ENCODE peak calls at places on chromosomes 5 and 9, in six cellular contexts. I is sciatic nerve, Z is GM04504, F is GM12865, S is HT1080, G is mammary epithelial cell. T is an unnamed sample.

GRCh38 chr5:1654786-1655495 is 131.2 kb upstream of the LPCAT1 start:
- DNase-seq in I (no peak), Z (no peak), F (no peak), S (no peak), G (no peak), T (peak; percentile 43)

GRCh38 chr9:744790-745456 is 96.6 kb upstream of the DMRT1 start:
- DNase-seq in I (peak; percentile 77), Z (no peak), F (no peak), S (no peak), G (no peak), T (no peak)

GRCh38 chr9:16146661-16147060 is 593.8 kb downstream of the CCDC171 start:
- DNase-seq in I (no peak), Z (no peak), F (no peak), S (no peak), G (no peak), T (peak; percentile 28)

GRCh38 chr5:156474251-156474650 is 147.3 kb downstream of the SGCD start:
- DNase-seq in I (no peak), Z (no peak), F (no peak), S (no peak), G (no peak), T (no peak)

GRCh38 chr5:35230043-35230611 is at the start of gene PRLR:
- DNase-seq in I (peak; percentile 67), Z (peak; percentile 15), F (peak; percentile 17), S (no peak), G (peak; percentile 23), T (peak; percentile 89)

GRCh38 chr5:134070979-134071849 is 43.3 kb upstream of the TCF7 start:
- DNase-seq in I (no peak), Z (no peak), F (peak; percentile 73), S (no peak), G (no peak), T (no peak)

GRCh38 chr9:18394847-18395355 is 79.1 kb upstream of the ADAMTSL1 start:
- DNase-seq in I (no peak), Z (no peak), F (no peak), S (no peak), G (no peak), T (no peak)

GRCh38 chr5:111697881-111698757 is 58.9 kb downstream of the NREP start:
- DNase-seq in I (no peak), Z (no peak), F (peak; percentile 24), S (peak; percentile 64), G (no peak), T (no peak)

GRCh38 chr9:127904518-127904887 is 5.1 kb upstream of the ST6GALNAC6 start:
- DNase-seq in I (no peak), Z (no peak), F (no peak), S (no peak), G (no peak), T (no peak)

GRCh38 chr9:94586814-94587213 is 6.8 kb downstream of the FBP2 start:
- DNase-seq in I (no peak), Z (no peak), F (no peak), S (peak; percentile 78), G (peak; percentile 16), T (peak; percentile 65)

GRCh38 chr9:684055-684949 is 157.2 kb upstream of the DMRT1 start:
- DNase-seq in I (no peak), Z (no peak), F (no peak), S (peak; percentile 81), G (peak; percentile 88), T (no peak)

GRCh38 chr5:97471951-97472350 is 288.9 kb upstream of the RIOK2 start:
- DNase-seq in I (no peak), Z (no peak), F (no peak), S (no peak), G (no peak), T (no peak)

GRCh38 chr5:126376443-126376842 is 46.8 kb upstream of the GRAMD2B start:
- DNase-seq in I (no peak), Z (no peak), F (no peak), S (no peak), G (no peak), T (no peak)

GRCh38 chr5:138646671-138647070 is 71.5 kb upstream of the HSPA9 start:
- DNase-seq in I (no peak), Z (no peak), F (no peak), S (no peak), G (no peak), T (no peak)

GRCh38 chr5:119275146-119275872 is 80.5 kb upstream of the TNFAIP8 start:
- DNase-seq in I (no peak), Z (no peak), F (peak; percentile 43), S (peak; percentile 50), G (peak; percentile 80), T (no peak)

GRCh38 chr5:101534486-101535110 is 631.5 kb upstream of the ST8SIA4 start:
- DNase-seq in I (no peak), Z (no peak), F (no peak), S (no peak), G (no peak), T (no peak)

GRCh38 chr9:101738566-101739183 is at the start of gene GRIN3A:
- DNase-seq in I (no peak), Z (no peak), F (no peak), S (no peak), G (no peak), T (no peak)

GRCh38 chr9:79432485-79432884 is 139.3 kb upstream of the TLE4 start:
- DNase-seq in I (no peak), Z (no peak), F (no peak), S (no peak), G (no peak), T (no peak)

GRCh38 chr5:32138839-32139493 is 35.2 kb downstream of the GOLPH3 start:
- DNase-seq in I (no peak), Z (no peak), F (no peak), S (no peak), G (peak; percentile 17), T (no peak)

GRCh38 chr9:81844131-81844567 is 84.1 kb upstream of the SPATA31D4 start:
- DNase-seq in I (no peak), Z (no peak), F (no peak), S (peak; percentile 32), G (no peak), T (no peak)

GRCh38 chr5:102919211-102919610 is 164.1 kb downstream of the PAM start:
- DNase-seq in I (no peak), Z (no peak), F (no peak), S (no peak), G (no peak), T (no peak)

GRCh38 chr5:132457371-132458225 is 33.0 kb downstream of the IRF1 start:
- DNase-seq in I (peak; percentile 52), Z (peak; percentile 88), F (peak; percentile 45), S (no peak), G (no peak), T (no peak)

GRCh38 chr5:136525546-136525945 is 160.2 kb upstream of the TRPC7 start:
- DNase-seq in I (no peak), Z (no peak), F (no peak), S (no peak), G (no peak), T (no peak)

GRCh38 chr5:14872070-14872989 is 752 bp upstream of the ANKH start:
- DNase-seq in I (peak; percentile 84), Z (no peak), F (peak; percentile 55), S (peak; percentile 28), G (no peak), T (peak; percentile 64)

GRCh38 chr5:143248822-143249579 is 154.5 kb downstream of the NR3C1 start:
- DNase-seq in I (no peak), Z (peak; percentile 79), F (no peak), S (peak; percentile 75), G (peak; percentile 88), T (no peak)

GRCh38 chr9:16213781-16214515 is 656.5 kb downstream of the BNC2 start:
- DNase-seq in I (peak; percentile 73), Z (peak; percentile 85), F (no peak), S (peak; percentile 64), G (peak; percentile 52), T (peak; percentile 52)

GRCh38 chr9:128005938-128006337 is 25.1 kb upstream of the EEIG1 start:
- DNase-seq in I (no peak), Z (no peak), F (no peak), S (no peak), G (no peak), T (no peak)

GRCh38 chr9:103397868-103398600 is 402.9 kb downstream of the CYLC2 start:
- DNase-seq in I (no peak), Z (no peak), F (peak; percentile 65), S (peak; percentile 66), G (peak; percentile 58), T (no peak)

GRCh38 chr5:78377718-78378105 is 17.3 kb downstream of the SCAMP1 start:
- DNase-seq in I (no peak), Z (no peak), F (no peak), S (no peak), G (no peak), T (no peak)

GRCh38 chr5:168413062-168413461 is 73.2 kb upstream of the RARS1 start:
- DNase-seq in I (no peak), Z (no peak), F (no peak), S (peak; percentile 31), G (peak; percentile 95), T (no peak)

GRCh38 chr9:110183208-110184145 is 24.5 kb downstream of the C9orf152 start:
- DNase-seq in I (peak; percentile 69), Z (peak; percentile 42), F (peak; percentile 83), S (peak; percentile 50), G (peak; percentile 59), T (peak; percentile 70)

GRCh38 chr9:94086961-94087360 is 2.7 kb downstream of the PTPDC1 start:
- DNase-seq in I (no peak), Z (no peak), F (no peak), S (no peak), G (no peak), T (no peak)

GRCh38 chr9:123365287-123365880 is 9.4 kb downstream of the CRB2 start:
- DNase-seq in I (no peak), Z (no peak), F (no peak), S (no peak), G (no peak), T (no peak)

GRCh38 chr9:92276223-92277007 is 17.1 kb downstream of the IARS1 start:
- DNase-seq in I (no peak), Z (no peak), F (no peak), S (peak; percentile 69), G (peak; percentile 41), T (no peak)

GRCh38 chr9:110891760-110892159 is 146.5 kb downstream of the LPAR1 start:
- DNase-seq in I (no peak), Z (no peak), F (no peak), S (no peak), G (no peak), T (no peak)

GRCh38 chr5:15555176-15555575 is 55.2 kb downstream of the FBXL7 start:
- DNase-seq in I (no peak), Z (no peak), F (no peak), S (no peak), G (no peak), T (no peak)

GRCh38 chr5:82168294-82168693 is 109.9 kb downstream of the RPS23 start:
- DNase-seq in I (no peak), Z (no peak), F (no peak), S (no peak), G (no peak), T (no peak)

T was measured in lower leg skin.